ENCODE peak calls at places on chromosomes 1 and 21, in ten cellular contexts. One of them, this sample, is unnamed.

GRCh38 chr1:234505774-234506114 is 26.8 kb upstream of the TARBP1 start:
- DNase-seq in MCF 10A: peak
- DNase-seq in neural crest cell: no peak
- DNase-seq in CD4-positive, CD25-positive, alpha-beta regulatory T cell: no peak
- DNase-seq in activated T-cell treated with anti-CD3 and anti-CD28 coated beads for 1 hour: no peak
- DNase-seq in AG08395: peak
- DNase-seq in NCI-H2081: no peak
- DNase-seq in AG20443: peak
- DNase-seq in stimulated activated CD8-positive, alpha-beta memory T cell treated with anti-CD3 and anti-CD28 coated beads, Interleukin-4, amount 100 ng/mL, for 1 hour: no peak
- DNase-seq in GM20000: no peak
- DNase-seq in this sample: peak

GRCh38 chr21:37079211-37079824 is 6.3 kb downstream of the TTC3 start:
- DNase-seq in AG08395: no peak
- DNase-seq in NCI-H2081: no peak
- DNase-seq in GM20000: no peak
- DNase-seq in neural crest cell: no peak
- DNase-seq in stimulated activated CD8-positive, alpha-beta memory T cell treated with anti-CD3 and anti-CD28 coated beads, Interleukin-4, amount 100 ng/mL, for 1 hour: no peak
- DNase-seq in AG20443: no peak
- DNase-seq in CD4-positive, CD25-positive, alpha-beta regulatory T cell: no peak
- DNase-seq in activated T-cell treated with anti-CD3 and anti-CD28 coated beads for 1 hour: no peak
- DNase-seq in MCF 10A: peak
- DNase-seq in this sample: no peak

GRCh38 chr1:192766009-192766625 is 42.7 kb upstream of the RGS2 start:
- DNase-seq in AG20443: peak
- DNase-seq in NCI-H2081: no peak
- DNase-seq in CD4-positive, CD25-positive, alpha-beta regulatory T cell: no peak
- DNase-seq in GM20000: no peak
- DNase-seq in neural crest cell: no peak
- DNase-seq in activated T-cell treated with anti-CD3 and anti-CD28 coated beads for 1 hour: no peak
- DNase-seq in AG08395: peak
- DNase-seq in stimulated activated CD8-positive, alpha-beta memory T cell treated with anti-CD3 and anti-CD28 coated beads, Interleukin-4, amount 100 ng/mL, for 1 hour: no peak
- DNase-seq in MCF 10A: peak
- DNase-seq in this sample: no peak

GRCh38 chr1:60280256-60280655 is 206.7 kb upstream of the C1orf87 start:
- DNase-seq in AG20443: peak
- DNase-seq in CD4-positive, CD25-positive, alpha-beta regulatory T cell: no peak
- DNase-seq in GM20000: no peak
- DNase-seq in MCF 10A: no peak
- DNase-seq in neural crest cell: no peak
- DNase-seq in NCI-H2081: no peak
- DNase-seq in AG08395: peak
- DNase-seq in activated T-cell treated with anti-CD3 and anti-CD28 coated beads for 1 hour: no peak
- DNase-seq in stimulated activated CD8-positive, alpha-beta memory T cell treated with anti-CD3 and anti-CD28 coated beads, Interleukin-4, amount 100 ng/mL, for 1 hour: no peak
- DNase-seq in this sample: no peak

GRCh38 chr1:99638853-99639252 is 7.1 kb upstream of the PALMD start:
- DNase-seq in activated T-cell treated with anti-CD3 and anti-CD28 coated beads for 1 hour: no peak
- DNase-seq in NCI-H2081: no peak
- DNase-seq in AG20443: no peak
- DNase-seq in neural crest cell: no peak
- DNase-seq in stimulated activated CD8-positive, alpha-beta memory T cell treated with anti-CD3 and anti-CD28 coated beads, Interleukin-4, amount 100 ng/mL, for 1 hour: no peak
- DNase-seq in GM20000: no peak
- DNase-seq in MCF 10A: no peak
- DNase-seq in AG08395: no peak
- DNase-seq in CD4-positive, CD25-positive, alpha-beta regulatory T cell: no peak
- DNase-seq in this sample: no peak

GRCh38 chr1:75097686-75098085 is 36.5 kb upstream of the LHX8 start:
- DNase-seq in MCF 10A: peak
- DNase-seq in GM20000: no peak
- DNase-seq in activated T-cell treated with anti-CD3 and anti-CD28 coated beads for 1 hour: no peak
- DNase-seq in AG20443: peak
- DNase-seq in AG08395: no peak
- DNase-seq in CD4-positive, CD25-positive, alpha-beta regulatory T cell: no peak
- DNase-seq in neural crest cell: no peak
- DNase-seq in stimulated activated CD8-positive, alpha-beta memory T cell treated with anti-CD3 and anti-CD28 coated beads, Interleukin-4, amount 100 ng/mL, for 1 hour: no peak
- DNase-seq in NCI-H2081: peak
- DNase-seq in this sample: peak

GRCh38 chr1:230265200-230266115 is 160.7 kb downstream of the PGBD5 start:
- DNase-seq in stimulated activated CD8-positive, alpha-beta memory T cell treated with anti-CD3 and anti-CD28 coated beads, Interleukin-4, amount 100 ng/mL, for 1 hour: no peak
- DNase-seq in CD4-positive, CD25-positive, alpha-beta regulatory T cell: no peak
- DNase-seq in MCF 10A: no peak
- DNase-seq in neural crest cell: no peak
- DNase-seq in GM20000: no peak
- DNase-seq in NCI-H2081: no peak
- DNase-seq in AG08395: no peak
- DNase-seq in AG20443: no peak
- DNase-seq in activated T-cell treated with anti-CD3 and anti-CD28 coated beads for 1 hour: no peak
- DNase-seq in this sample: no peak

GRCh38 chr1:119008483-119009299 is 20.5 kb upstream of the TBX15 start:
- DNase-seq in AG08395: peak
- DNase-seq in activated T-cell treated with anti-CD3 and anti-CD28 coated beads for 1 hour: no peak
- DNase-seq in MCF 10A: peak
- DNase-seq in neural crest cell: no peak
- DNase-seq in AG20443: peak
- DNase-seq in GM20000: peak
- DNase-seq in NCI-H2081: peak
- DNase-seq in stimulated activated CD8-positive, alpha-beta memory T cell treated with anti-CD3 and anti-CD28 coated beads, Interleukin-4, amount 100 ng/mL, for 1 hour: no peak
- DNase-seq in CD4-positive, CD25-positive, alpha-beta regulatory T cell: no peak
- DNase-seq in this sample: no peak

GRCh38 chr1:108117908-108118902 is 81.9 kb downstream of the SLC25A24 start:
- DNase-seq in AG20443: peak
- DNase-seq in activated T-cell treated with anti-CD3 and anti-CD28 coated beads for 1 hour: no peak
- DNase-seq in neural crest cell: no peak
- DNase-seq in NCI-H2081: no peak
- DNase-seq in AG08395: peak
- DNase-seq in GM20000: no peak
- DNase-seq in stimulated activated CD8-positive, alpha-beta memory T cell treated with anti-CD3 and anti-CD28 coated beads, Interleukin-4, amount 100 ng/mL, for 1 hour: no peak
- DNase-seq in CD4-positive, CD25-positive, alpha-beta regulatory T cell: no peak
- DNase-seq in MCF 10A: peak
- DNase-seq in this sample: no peak

GRCh38 chr1:234699795-234700665 is 90.1 kb upstream of the IRF2BP2 start:
- DNase-seq in NCI-H2081: no peak
- DNase-seq in neural crest cell: no peak
- DNase-seq in AG20443: peak
- DNase-seq in activated T-cell treated with anti-CD3 and anti-CD28 coated beads for 1 hour: no peak
- DNase-seq in CD4-positive, CD25-positive, alpha-beta regulatory T cell: no peak
- DNase-seq in stimulated activated CD8-positive, alpha-beta memory T cell treated with anti-CD3 and anti-CD28 coated beads, Interleukin-4, amount 100 ng/mL, for 1 hour: no peak
- DNase-seq in GM20000: peak
- DNase-seq in AG08395: peak
- DNase-seq in MCF 10A: no peak
- DNase-seq in this sample: no peak

GRCh38 chr1:65002156-65002507 is 35.8 kb upstream of the JAK1 start:
- DNase-seq in NCI-H2081: no peak
- DNase-seq in stimulated activated CD8-positive, alpha-beta memory T cell treated with anti-CD3 and anti-CD28 coated beads, Interleukin-4, amount 100 ng/mL, for 1 hour: no peak
- DNase-seq in GM20000: no peak
- DNase-seq in AG20443: no peak
- DNase-seq in CD4-positive, CD25-positive, alpha-beta regulatory T cell: no peak
- DNase-seq in MCF 10A: no peak
- DNase-seq in activated T-cell treated with anti-CD3 and anti-CD28 coated beads for 1 hour: no peak
- DNase-seq in neural crest cell: no peak
- DNase-seq in AG08395: no peak
- DNase-seq in this sample: no peak

GRCh38 chr1:11592752-11593151 is 61.5 kb downstream of the FBXO2 start:
- DNase-seq in neural crest cell: no peak
- DNase-seq in CD4-positive, CD25-positive, alpha-beta regulatory T cell: no peak
- DNase-seq in NCI-H2081: no peak
- DNase-seq in GM20000: no peak
- DNase-seq in activated T-cell treated with anti-CD3 and anti-CD28 coated beads for 1 hour: no peak
- DNase-seq in MCF 10A: no peak
- DNase-seq in AG08395: no peak
- DNase-seq in AG20443: no peak
- DNase-seq in stimulated activated CD8-positive, alpha-beta memory T cell treated with anti-CD3 and anti-CD28 coated beads, Interleukin-4, amount 100 ng/mL, for 1 hour: no peak
- DNase-seq in this sample: no peak

GRCh38 chr1:182283746-182284544 is 107.6 kb downstream of the GLUL start:
- DNase-seq in MCF 10A: no peak
- DNase-seq in CD4-positive, CD25-positive, alpha-beta regulatory T cell: no peak
- DNase-seq in AG20443: no peak
- DNase-seq in GM20000: no peak
- DNase-seq in stimulated activated CD8-positive, alpha-beta memory T cell treated with anti-CD3 and anti-CD28 coated beads, Interleukin-4, amount 100 ng/mL, for 1 hour: no peak
- DNase-seq in activated T-cell treated with anti-CD3 and anti-CD28 coated beads for 1 hour: no peak
- DNase-seq in AG08395: no peak
- DNase-seq in NCI-H2081: no peak
- DNase-seq in neural crest cell: no peak
- DNase-seq in this sample: no peak

GRCh38 chr1:40030528-40031135 is 9.9 kb upstream of the CAP1 start:
- DNase-seq in MCF 10A: no peak
- DNase-seq in activated T-cell treated with anti-CD3 and anti-CD28 coated beads for 1 hour: no peak
- DNase-seq in neural crest cell: no peak
- DNase-seq in AG20443: no peak
- DNase-seq in GM20000: no peak
- DNase-seq in AG08395: peak
- DNase-seq in NCI-H2081: no peak
- DNase-seq in CD4-positive, CD25-positive, alpha-beta regulatory T cell: no peak
- DNase-seq in stimulated activated CD8-positive, alpha-beta memory T cell treated with anti-CD3 and anti-CD28 coated beads, Interleukin-4, amount 100 ng/mL, for 1 hour: no peak
- DNase-seq in this sample: no peak

GRCh38 chr21:36756527-36756926 is 57.6 kb downstream of the SIM2 start:
- DNase-seq in AG08395: peak
- DNase-seq in neural crest cell: no peak
- DNase-seq in GM20000: no peak
- DNase-seq in stimulated activated CD8-positive, alpha-beta memory T cell treated with anti-CD3 and anti-CD28 coated beads, Interleukin-4, amount 100 ng/mL, for 1 hour: no peak
- DNase-seq in activated T-cell treated with anti-CD3 and anti-CD28 coated beads for 1 hour: no peak
- DNase-seq in NCI-H2081: no peak
- DNase-seq in AG20443: no peak
- DNase-seq in MCF 10A: no peak
- DNase-seq in CD4-positive, CD25-positive, alpha-beta regulatory T cell: no peak
- DNase-seq in this sample: no peak

GRCh38 chr1:22646359-22646758 is 2.9 kb downstream of the C1QC start:
- DNase-seq in stimulated activated CD8-positive, alpha-beta memory T cell treated with anti-CD3 and anti-CD28 coated beads, Interleukin-4, amount 100 ng/mL, for 1 hour: no peak
- DNase-seq in AG20443: no peak
- DNase-seq in MCF 10A: no peak
- DNase-seq in neural crest cell: no peak
- DNase-seq in NCI-H2081: no peak
- DNase-seq in activated T-cell treated with anti-CD3 and anti-CD28 coated beads for 1 hour: no peak
- DNase-seq in CD4-positive, CD25-positive, alpha-beta regulatory T cell: no peak
- DNase-seq in GM20000: no peak
- DNase-seq in AG08395: no peak
- DNase-seq in this sample: no peak

GRCh38 chr1:230204852-230205251 is 137.8 kb downstream of the GALNT2 start:
- DNase-seq in neural crest cell: no peak
- DNase-seq in CD4-positive, CD25-positive, alpha-beta regulatory T cell: no peak
- DNase-seq in GM20000: no peak
- DNase-seq in stimulated activated CD8-positive, alpha-beta memory T cell treated with anti-CD3 and anti-CD28 coated beads, Interleukin-4, amount 100 ng/mL, for 1 hour: no peak
- DNase-seq in AG20443: no peak
- DNase-seq in MCF 10A: peak
- DNase-seq in NCI-H2081: no peak
- DNase-seq in activated T-cell treated with anti-CD3 and anti-CD28 coated beads for 1 hour: no peak
- DNase-seq in AG08395: no peak
- DNase-seq in this sample: no peak

GRCh38 chr1:84260852-84261518 is 40.5 kb upstream of the SAMD13 start:
- DNase-seq in CD4-positive, CD25-positive, alpha-beta regulatory T cell: no peak
- DNase-seq in stimulated activated CD8-positive, alpha-beta memory T cell treated with anti-CD3 and anti-CD28 coated beads, Interleukin-4, amount 100 ng/mL, for 1 hour: no peak
- DNase-seq in AG08395: no peak
- DNase-seq in AG20443: no peak
- DNase-seq in activated T-cell treated with anti-CD3 and anti-CD28 coated beads for 1 hour: no peak
- DNase-seq in NCI-H2081: peak
- DNase-seq in MCF 10A: no peak
- DNase-seq in neural crest cell: no peak
- DNase-seq in GM20000: no peak
- DNase-seq in this sample: no peak

GRCh38 chr1:158818991-158819405 is 12.2 kb upstream of the MNDA start:
- DNase-seq in AG08395: no peak
- DNase-seq in neural crest cell: no peak
- DNase-seq in CD4-positive, CD25-positive, alpha-beta regulatory T cell: no peak
- DNase-seq in NCI-H2081: no peak
- DNase-seq in GM20000: no peak
- DNase-seq in MCF 10A: no peak
- DNase-seq in AG20443: no peak
- DNase-seq in activated T-cell treated with anti-CD3 and anti-CD28 coated beads for 1 hour: no peak
- DNase-seq in stimulated activated CD8-positive, alpha-beta memory T cell treated with anti-CD3 and anti-CD28 coated beads, Interleukin-4, amount 100 ng/mL, for 1 hour: no peak
- DNase-seq in this sample: no peak

GRCh38 chr1:108049083-108049819 is 84.3 kb upstream of the VAV3 start:
- DNase-seq in CD4-positive, CD25-positive, alpha-beta regulatory T cell: no peak
- DNase-seq in neural crest cell: peak
- DNase-seq in activated T-cell treated with anti-CD3 and anti-CD28 coated beads for 1 hour: no peak
- DNase-seq in stimulated activated CD8-positive, alpha-beta memory T cell treated with anti-CD3 and anti-CD28 coated beads, Interleukin-4, amount 100 ng/mL, for 1 hour: no peak
- DNase-seq in AG20443: peak
- DNase-seq in GM20000: no peak
- DNase-seq in AG08395: peak
- DNase-seq in NCI-H2081: no peak
- DNase-seq in MCF 10A: peak
- DNase-seq in this sample: peak

GRCh38 chr1:213852107-213852506 is 135.7 kb upstream of the PROX1 start:
- DNase-seq in AG20443: no peak
- DNase-seq in CD4-positive, CD25-positive, alpha-beta regulatory T cell: peak
- DNase-seq in stimulated activated CD8-positive, alpha-beta memory T cell treated with anti-CD3 and anti-CD28 coated beads, Interleukin-4, amount 100 ng/mL, for 1 hour: no peak
- DNase-seq in activated T-cell treated with anti-CD3 and anti-CD28 coated beads for 1 hour: no peak
- DNase-seq in NCI-H2081: no peak
- DNase-seq in neural crest cell: no peak
- DNase-seq in AG08395: no peak
- DNase-seq in MCF 10A: no peak
- DNase-seq in GM20000: no peak
- DNase-seq in this sample: no peak

GRCh38 chr1:48208251-48208650 is 14.3 kb upstream of the SLC5A9 start:
- DNase-seq in GM20000: no peak
- DNase-seq in activated T-cell treated with anti-CD3 and anti-CD28 coated beads for 1 hour: no peak
- DNase-seq in AG08395: no peak
- DNase-seq in NCI-H2081: no peak
- DNase-seq in CD4-positive, CD25-positive, alpha-beta regulatory T cell: no peak
- DNase-seq in MCF 10A: no peak
- DNase-seq in neural crest cell: no peak
- DNase-seq in stimulated activated CD8-positive, alpha-beta memory T cell treated with anti-CD3 and anti-CD28 coated beads, Interleukin-4, amount 100 ng/mL, for 1 hour: no peak
- DNase-seq in AG20443: no peak
- DNase-seq in this sample: no peak

GRCh38 chr1:52365091-52365745 is 787 bp downstream of the CC2D1B start:
- DNase-seq in CD4-positive, CD25-positive, alpha-beta regulatory T cell: no peak
- DNase-seq in neural crest cell: no peak
- DNase-seq in NCI-H2081: peak
- DNase-seq in GM20000: no peak
- DNase-seq in activated T-cell treated with anti-CD3 and anti-CD28 coated beads for 1 hour: no peak
- DNase-seq in AG20443: peak
- DNase-seq in MCF 10A: peak
- DNase-seq in stimulated activated CD8-positive, alpha-beta memory T cell treated with anti-CD3 and anti-CD28 coated beads, Interleukin-4, amount 100 ng/mL, for 1 hour: no peak
- DNase-seq in AG08395: peak
- DNase-seq in this sample: peak

GRCh38 chr1:1539310-1540014 is 962 bp downstream of the TMEM240 start:
- DNase-seq in MCF 10A: no peak
- DNase-seq in activated T-cell treated with anti-CD3 and anti-CD28 coated beads for 1 hour: no peak
- DNase-seq in CD4-positive, CD25-positive, alpha-beta regulatory T cell: no peak
- DNase-seq in AG08395: peak
- DNase-seq in NCI-H2081: no peak
- DNase-seq in GM20000: peak
- DNase-seq in AG20443: peak
- DNase-seq in stimulated activated CD8-positive, alpha-beta memory T cell treated with anti-CD3 and anti-CD28 coated beads, Interleukin-4, amount 100 ng/mL, for 1 hour: no peak
- DNase-seq in neural crest cell: no peak
- DNase-seq in this sample: no peak

GRCh38 chr1:68132426-68133130 is 82.2 kb upstream of the DIRAS3 start:
- DNase-seq in AG20443: no peak
- DNase-seq in CD4-positive, CD25-positive, alpha-beta regulatory T cell: no peak
- DNase-seq in neural crest cell: no peak
- DNase-seq in stimulated activated CD8-positive, alpha-beta memory T cell treated with anti-CD3 and anti-CD28 coated beads, Interleukin-4, amount 100 ng/mL, for 1 hour: no peak
- DNase-seq in MCF 10A: peak
- DNase-seq in GM20000: no peak
- DNase-seq in NCI-H2081: no peak
- DNase-seq in activated T-cell treated with anti-CD3 and anti-CD28 coated beads for 1 hour: no peak
- DNase-seq in AG08395: no peak
- DNase-seq in this sample: no peak

GRCh38 chr21:30057108-30057507 is 109.5 kb downstream of the CLDN17 start:
- DNase-seq in GM20000: no peak
- DNase-seq in MCF 10A: no peak
- DNase-seq in AG08395: no peak
- DNase-seq in NCI-H2081: no peak
- DNase-seq in neural crest cell: no peak
- DNase-seq in CD4-positive, CD25-positive, alpha-beta regulatory T cell: no peak
- DNase-seq in activated T-cell treated with anti-CD3 and anti-CD28 coated beads for 1 hour: no peak
- DNase-seq in stimulated activated CD8-positive, alpha-beta memory T cell treated with anti-CD3 and anti-CD28 coated beads, Interleukin-4, amount 100 ng/mL, for 1 hour: no peak
- DNase-seq in AG20443: no peak
- DNase-seq in this sample: no peak

GRCh38 chr1:119011706-119012105 is 23.6 kb upstream of the TBX15 start:
- DNase-seq in AG20443: no peak
- DNase-seq in stimulated activated CD8-positive, alpha-beta memory T cell treated with anti-CD3 and anti-CD28 coated beads, Interleukin-4, amount 100 ng/mL, for 1 hour: no peak
- DNase-seq in GM20000: no peak
- DNase-seq in neural crest cell: no peak
- DNase-seq in AG08395: no peak
- DNase-seq in activated T-cell treated with anti-CD3 and anti-CD28 coated beads for 1 hour: no peak
- DNase-seq in MCF 10A: no peak
- DNase-seq in CD4-positive, CD25-positive, alpha-beta regulatory T cell: no peak
- DNase-seq in NCI-H2081: no peak
- DNase-seq in this sample: no peak

GRCh38 chr1:157994704-157995540 is 1.5 kb downstream of the KIRREL1 start:
- DNase-seq in activated T-cell treated with anti-CD3 and anti-CD28 coated beads for 1 hour: no peak
- DNase-seq in stimulated activated CD8-positive, alpha-beta memory T cell treated with anti-CD3 and anti-CD28 coated beads, Interleukin-4, amount 100 ng/mL, for 1 hour: no peak
- DNase-seq in AG20443: peak
- DNase-seq in MCF 10A: peak
- DNase-seq in NCI-H2081: no peak
- DNase-seq in GM20000: no peak
- DNase-seq in AG08395: peak
- DNase-seq in CD4-positive, CD25-positive, alpha-beta regulatory T cell: no peak
- DNase-seq in neural crest cell: no peak
- DNase-seq in this sample: no peak

This sample was measured in GM04504.